ENCODE peak calls at places on chromosomes 2 and 18, in six cellular contexts. T, K, L, W, S and F are unnamed samples.

GRCh38 chr2:207133493-207133861 is 32.3 kb downstream of the KLF7 start:
- DNase-seq in T (no peak), K (no peak), L (no peak), W (no peak), S (no peak), F (no peak)

GRCh38 chr2:96702098-96702785 is 37.6 kb downstream of the LMAN2L start:
- DNase-seq in T (no peak), K (no peak), L (no peak), W (no peak), S (no peak), F (no peak)

GRCh38 chr2:165818920-165819319 is 24.9 kb upstream of the GALNT3 start:
- DNase-seq in T (no peak), K (no peak), L (no peak), W (no peak), S (no peak), F (no peak)

GRCh38 chr18:12014091-12014490 is 32.8 kb downstream of the IMPA2 start:
- DNase-seq in T (no peak), K (no peak), L (no peak), W (no peak), S (peak), F (no peak)

GRCh38 chr2:235398321-235398720 is 95.5 kb upstream of the AGAP1 start:
- DNase-seq in T (no peak), K (no peak), L (no peak), W (no peak), S (no peak), F (no peak)

GRCh38 chr18:49976810-49977209 is 163.5 kb upstream of the ACAA2 start:
- DNase-seq in T (no peak), K (no peak), L (no peak), W (no peak), S (no peak), F (no peak)

GRCh38 chr2:234714711-234715110 is 217.8 kb upstream of the ARL4C start:
- DNase-seq in T (no peak), K (no peak), L (peak), W (no peak), S (no peak), F (peak)

GRCh38 chr2:8454797-8455196 is 227.1 kb upstream of the ID2 start:
- DNase-seq in T (no peak), K (no peak), L (no peak), W (no peak), S (no peak), F (no peak)

GRCh38 chr2:18299423-18300212 is 260.8 kb downstream of the RDH14 start:
- DNase-seq in T (no peak), K (no peak), L (no peak), W (no peak), S (no peak), F (no peak)

GRCh38 chr2:11753886-11754704 is 7.7 kb downstream of the LPIN1 start:
- DNase-seq in T (peak), K (no peak), L (no peak), W (no peak), S (peak), F (no peak)

GRCh38 chr18:79910563-79910962 is 40.9 kb downstream of the SLC66A2 start:
- DNase-seq in T (no peak), K (no peak), L (no peak), W (no peak), S (no peak), F (no peak)

GRCh38 chr18:79912409-79912991 is 39.0 kb downstream of the SLC66A2 start:
- DNase-seq in T (no peak), K (no peak), L (peak), W (no peak), S (peak), F (peak)

GRCh38 chr18:79911871-79912270 is 39.6 kb downstream of the SLC66A2 start:
- DNase-seq in T (no peak), K (no peak), L (no peak), W (no peak), S (peak), F (peak)

GRCh38 chr18:79912994-79913831 is 38.2 kb downstream of the SLC66A2 start:
- DNase-seq in T (no peak), K (no peak), L (peak), W (no peak), S (peak), F (no peak)

DNA sequence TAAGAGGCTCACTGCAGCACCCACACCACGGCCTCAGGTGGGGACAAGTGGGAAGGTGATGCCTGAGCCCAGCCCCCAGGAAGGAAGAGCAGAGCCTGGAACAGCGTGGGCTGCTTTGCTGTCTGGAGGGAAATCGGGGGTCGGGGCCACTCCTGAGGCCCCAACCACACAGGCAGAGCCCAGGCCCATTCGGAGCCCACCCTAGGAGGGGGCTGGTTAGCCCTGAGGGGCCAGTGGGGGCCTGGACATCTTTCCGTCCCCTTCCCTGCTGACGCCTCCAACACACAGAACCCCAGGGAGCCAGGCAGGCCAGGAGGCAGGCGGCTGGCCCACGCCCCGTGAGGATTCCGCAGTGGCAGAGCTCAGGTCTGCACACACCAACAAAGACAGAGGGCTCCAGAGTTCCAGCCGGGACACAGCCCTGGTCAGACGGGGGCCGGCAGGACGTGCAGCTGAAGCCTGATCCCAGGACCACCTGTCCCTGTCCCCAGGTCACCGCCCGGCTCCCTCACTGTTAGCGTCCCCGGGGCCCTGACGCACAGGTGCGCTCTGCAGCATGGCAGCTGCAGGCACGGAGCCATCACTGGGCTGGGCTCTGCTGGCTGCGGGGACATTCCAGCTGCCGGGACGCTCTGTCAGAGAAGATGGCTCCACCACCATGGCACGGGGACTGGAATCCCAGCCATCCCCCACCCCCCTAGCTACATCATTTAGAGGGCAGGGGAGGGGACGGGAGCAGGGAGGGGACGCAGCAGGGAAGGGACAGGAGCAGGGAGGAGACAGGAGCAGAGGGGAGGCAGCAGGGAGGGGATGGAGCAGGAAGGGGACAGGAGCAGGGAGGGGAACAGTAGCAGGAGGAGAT is 40.2 kb downstream of the SLC66A2 start:
- DNase-seq in T (no peak), K (no peak), L (peak), W (no peak), S (peak), F (peak)
- TF ChIP-seq CTCF in T (no peak), K (no peak), L (no peak), W (no peak), S (no peak), F (no peak)

GRCh38 chr2:161307676-161308075 is 549 bp upstream of the PSMD14 start:
- DNase-seq in T (no peak), K (no peak), L (no peak), W (no peak), S (no peak), F (no peak)

GRCh38 chr2:161308178-161308955 is at the start of gene PSMD14:
- DNase-seq in T (peak), K (peak), L (peak), W (peak), S (peak), F (peak)

GRCh38 chr2:161303535-161304050 is 4.6 kb upstream of the PSMD14 start:
- DNase-seq in T (no peak), K (no peak), L (no peak), W (no peak), S (no peak), F (no peak)

DNA sequence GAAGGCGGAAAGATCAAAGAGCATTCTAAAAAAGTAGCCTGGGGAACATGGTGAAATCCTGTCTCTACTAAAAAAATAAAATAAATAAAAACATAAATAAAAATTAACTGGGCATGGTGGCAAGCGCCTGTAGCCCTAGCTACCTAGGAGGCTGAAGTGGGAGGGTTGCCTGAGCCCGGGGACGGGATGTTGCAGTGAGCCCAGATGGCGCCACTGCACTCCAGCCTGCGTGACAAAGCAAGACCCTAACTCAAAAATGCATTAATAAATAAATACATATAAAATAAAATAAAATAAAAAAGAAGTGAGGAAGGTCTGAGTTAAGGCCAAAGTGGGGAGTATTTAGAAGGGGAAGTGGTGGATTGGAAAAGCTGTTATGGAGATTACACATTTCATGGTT is 1.3 kb upstream of the PSMD14 start:
- DNase-seq in T (no peak), K (no peak), L (no peak), W (no peak), S (no peak), F (no peak)
- H3K4me3 ChIP-seq in T (no peak), K (no peak), L (peak), W (peak), S (no peak), F (no peak)

GRCh38 chr2:28054916-28055315 is 164.4 kb downstream of the BABAM2 start:
- DNase-seq in T (no peak), K (no peak), L (no peak), W (no peak), S (no peak), F (no peak)
- TF ChIP-seq POLR2AphosphoS5 in T (no peak), K (no peak), L (no peak), W (no peak), S (no peak), F (no peak)

DNA sequence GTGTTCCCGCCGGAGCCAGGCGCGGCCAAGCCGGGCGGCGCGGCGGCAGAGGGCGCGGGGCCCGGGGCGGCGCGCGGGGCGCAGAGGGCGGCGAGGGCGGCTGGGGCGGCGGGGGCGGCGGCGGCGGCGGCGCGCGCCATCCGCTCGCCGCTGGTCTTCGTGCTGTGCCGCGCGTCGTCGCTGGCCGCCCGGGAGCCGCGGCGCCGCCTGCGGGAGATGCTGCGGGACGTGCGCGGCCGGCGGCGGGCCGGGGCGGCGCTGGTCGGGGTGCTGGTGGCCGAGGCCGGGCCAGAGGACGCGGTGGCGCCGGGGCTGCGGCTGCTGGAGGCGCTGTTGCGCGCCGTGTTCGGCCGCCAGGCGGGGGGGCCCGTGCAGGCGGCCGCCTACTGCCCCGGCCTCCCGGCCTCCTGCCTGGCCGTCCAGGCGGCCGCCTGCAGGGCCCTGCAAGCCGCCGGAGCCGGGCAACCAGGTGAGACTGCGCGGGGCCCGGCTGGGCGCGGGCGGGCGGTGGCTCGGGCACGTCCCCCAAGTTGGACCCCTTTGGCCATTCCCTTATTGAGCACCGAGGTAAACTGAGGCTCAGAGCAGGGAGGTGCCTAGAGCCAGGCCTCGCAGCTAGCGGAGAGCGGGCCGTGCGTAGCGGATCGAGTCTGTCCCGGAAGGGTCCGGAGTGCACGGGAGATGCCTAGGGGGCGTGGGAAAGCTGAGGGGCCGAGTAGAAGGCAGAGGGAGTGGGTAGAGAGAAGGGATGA is 584 bp downstream of the C2orf72 start:
- DNase-seq in T (peak), K (no peak), L (no peak), W (no peak), S (no peak), F (no peak)
- TF ChIP-seq CTCF in T (no peak), K (no peak), L (no peak), W (peak), S (no peak), F (no peak)

GRCh38 chr2:50859110-50859509 is 172.8 kb downstream of the NRXN1 start:
- DNase-seq in T (no peak), K (no peak), L (no peak), W (no peak), S (no peak), F (no peak)

GRCh38 chr2:50863856-50864255 is 168.1 kb downstream of the NRXN1 start:
- DNase-seq in T (no peak), K (no peak), L (no peak), W (no peak), S (no peak), F (no peak)

GRCh38 chr2:50863218-50863617 is 168.7 kb downstream of the NRXN1 start:
- DNase-seq in T (no peak), K (no peak), L (no peak), W (no peak), S (no peak), F (no peak)
- H3K4me3 ChIP-seq in T (no peak), K (no peak), L (no peak), W (no peak), S (no peak), F (no peak)

GRCh38 chr18:54880706-54881105 is 52.4 kb downstream of the RAB27B start:
- DNase-seq in T (no peak), K (no peak), L (no peak), W (no peak), S (no peak), F (no peak)

GRCh38 chr18:54879691-54880090 is 51.4 kb downstream of the RAB27B start:
- DNase-seq in T (no peak), K (no peak), L (no peak), W (no peak), S (no peak), F (no peak)

GRCh38 chr18:54878662-54879058 is 50.4 kb downstream of the RAB27B start:
- DNase-seq in T (no peak), K (no peak), L (no peak), W (no peak), S (no peak), F (no peak)

GRCh38 chr18:54877076-54877475 is 48.8 kb downstream of the RAB27B start:
- DNase-seq in T (no peak), K (no peak), L (no peak), W (no peak), S (no peak), F (no peak)

GRCh38 chr18:54878057-54878661 is 49.9 kb downstream of the RAB27B start:
- DNase-seq in T (no peak), K (no peak), L (no peak), W (no peak), S (no peak), F (no peak)
- TF ChIP-seq POLR2AphosphoS5 in T (no peak), K (no peak), L (no peak), W (no peak), S (no peak), F (no peak)

DNA sequence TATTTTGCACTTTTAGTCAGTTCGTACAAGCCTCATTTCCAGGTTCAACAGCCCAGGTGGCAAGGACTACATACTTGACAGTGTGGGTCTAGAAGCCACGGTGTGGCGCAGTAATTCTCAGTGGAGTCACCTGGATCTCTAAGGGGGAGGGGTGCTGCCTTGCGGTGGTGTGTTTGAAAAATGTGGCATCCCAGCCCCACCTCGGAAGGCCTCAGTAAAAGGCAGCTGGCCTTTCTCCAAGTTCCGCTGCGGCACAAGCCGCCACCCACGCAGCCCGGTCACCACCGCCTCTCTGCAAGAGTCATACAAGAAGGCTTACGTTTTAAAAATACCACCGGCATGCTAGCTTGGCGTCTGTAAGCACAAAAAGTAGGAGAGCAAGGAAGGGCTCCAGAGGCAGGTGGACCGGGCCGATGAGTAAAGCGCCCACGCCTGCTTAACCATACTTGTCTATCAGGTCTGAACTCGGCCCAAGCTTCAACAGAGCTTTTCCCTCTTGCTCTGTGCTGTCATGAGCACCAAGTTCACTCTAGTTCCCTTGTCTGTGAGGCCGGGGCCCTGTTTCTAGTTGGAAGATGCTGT is 49.5 kb downstream of the SPRED2 start:
- DNase-seq in T (peak), K (peak), L (no peak), W (no peak), S (peak), F (no peak)
- TF ChIP-seq CTCF in T (no peak), K (no peak), L (no peak), W (no peak), S (no peak), F (no peak)

GRCh38 chr2:6073260-6074141 is 381.3 kb downstream of the SOX11 start:
- DNase-seq in T (no peak), K (no peak), L (no peak), W (no peak), S (no peak), F (no peak)
- H3K4me3 ChIP-seq in T (no peak), K (no peak), L (no peak), W (no peak), S (no peak), F (no peak)

DNA sequence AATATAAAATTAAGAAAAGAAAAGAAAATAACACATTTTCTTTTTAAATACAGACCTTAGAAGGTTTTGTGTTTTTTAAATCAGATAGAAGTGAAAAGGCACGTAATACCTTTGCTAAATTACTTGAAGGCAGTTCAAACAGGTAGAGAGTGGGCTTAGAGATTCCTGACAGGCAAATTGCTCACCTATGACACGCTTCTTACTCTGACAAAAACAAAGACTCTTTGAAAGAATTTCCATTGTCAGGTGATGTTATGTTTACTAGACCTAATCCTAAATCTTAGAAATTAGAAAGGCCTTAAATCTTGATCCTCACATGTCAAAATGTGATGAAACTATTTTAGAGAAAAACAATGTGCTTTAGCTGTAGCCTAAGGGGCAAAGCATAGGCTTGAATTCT is 522.9 kb downstream of the SOX11 start:
- DNase-seq in T (no peak), K (no peak), L (no peak), W (no peak), S (no peak), F (no peak)
- TF ChIP-seq POLR2AphosphoS5 in T (no peak), K (no peak), L (no peak), W (no peak), S (no peak), F (no peak)